ENCODE peak calls at places on chromosomes 6 and 20, in nine cellular contexts. O is KBM-7, L is stromal cell of bone marrow, R is NT2/D1, Z is fibroblast of lung, M is activated B cell treated with CpG ODN at 0.5 μM for 24 hours, N is GM06990, F is Caki2, D is SHP77. E is an unnamed sample.

GRCh38 chr6:136541395-136541794 is 8.8 kb downstream of the MAP7 start:
- DNase-seq in O (no peak), L (no peak), R (no peak), Z (no peak), M (no peak), N (no peak), F (no peak), D (no peak), E (no peak)

GRCh38 chr6:163231356-163232014 is 183.0 kb upstream of the QKI start:
- DNase-seq in O (no peak), L (no peak), R (no peak), Z (no peak), M (no peak), N (no peak), F (no peak), D (no peak), E (no peak)

GRCh38 chr6:155121699-155122098 is 126.6 kb downstream of the TIAM2 start:
- DNase-seq in O (no peak), L (no peak), R (no peak), Z (no peak), M (no peak), N (no peak), F (no peak), D (no peak), E (no peak)

GRCh38 chr6:142306736-142307135 is 4.9 kb downstream of the ADGRG6 start:
- DNase-seq in O (no peak), L (no peak), R (no peak), Z (no peak), M (no peak), N (no peak), F (no peak), D (no peak), E (no peak)

GRCh38 chr6:43699564-43700186 is 12.1 kb upstream of the MRPS18A start:
- DNase-seq in O (no peak), L (no peak), R (no peak), Z (peak; percentile 54), M (no peak), N (no peak), F (peak; percentile 71), D (no peak), E (no peak)

GRCh38 chr6:149137594-149137993 is 179.9 kb upstream of the TAB2 start:
- DNase-seq in O (no peak), L (no peak), R (no peak), Z (peak; percentile 38), M (no peak), N (no peak), F (no peak), D (no peak), E (no peak)

GRCh38 chr20:52031574-52032303 is 159.8 kb downstream of the ZFP64 start:
- DNase-seq in O (peak; percentile 20), L (peak; percentile 62), R (no peak), Z (peak; percentile 62), M (no peak), N (no peak), F (peak; percentile 49), D (no peak), E (no peak)

GRCh38 chr20:14406495-14406894 is 69.1 kb upstream of the FLRT3 start:
- DNase-seq in O (no peak), L (no peak), R (no peak), Z (peak; percentile 3), M (no peak), N (no peak), F (peak; percentile 76), D (no peak), E (no peak)

GRCh38 chr20:53749499-53749898 is 155.9 kb upstream of the ZNF217 start:
- DNase-seq in O (no peak), L (no peak), R (no peak), Z (no peak), M (no peak), N (no peak), F (no peak), D (no peak), E (no peak)

GRCh38 chr6:27577922-27578321 is 105.0 kb upstream of the ZNF184 start:
- DNase-seq in O (no peak), L (no peak), R (no peak), Z (no peak), M (no peak), N (no peak), F (no peak), D (no peak), E (no peak)

GRCh38 chr6:35905841-35906498 is 14.9 kb downstream of the SRPK1 start:
- DNase-seq in O (no peak), L (no peak), R (no peak), Z (no peak), M (no peak), N (no peak), F (no peak), D (no peak), E (no peak)

GRCh38 chr6:31663961-31664789 is 622 bp downstream of the GPANK1 start:
- DNase-seq in O (no peak), L (peak; percentile 55), R (no peak), Z (peak; percentile 75), M (no peak), N (no peak), F (peak; percentile 34), D (no peak), E (no peak)

GRCh38 chr6:128216917-128217316 is 303.5 kb downstream of the PTPRK start:
- DNase-seq in O (no peak), L (no peak), R (no peak), Z (no peak), M (no peak), N (no peak), F (no peak), D (no peak), E (no peak)

GRCh38 chr6:121620002-121620740 is 184.7 kb downstream of the GJA1 start:
- DNase-seq in O (no peak), L (no peak), R (peak; percentile 49), Z (no peak), M (no peak), N (no peak), F (no peak), D (no peak), E (no peak)

GRCh38 chr20:40462600-40462999 is 226.4 kb downstream of the MAFB start:
- DNase-seq in O (no peak), L (no peak), R (no peak), Z (no peak), M (no peak), N (no peak), F (no peak), D (no peak), E (no peak)

GRCh38 chr6:139134817-139135577 is at the start of gene HECA:
- DNase-seq in O (peak; percentile 92), L (peak; percentile 90), R (peak; percentile 72), Z (peak; percentile 97), M (peak; percentile 99), N (peak; percentile 87), F (peak; percentile 92), D (peak; percentile 84), E (peak; percentile 99)

GRCh38 chr6:53647437-53648094 is 18.0 kb downstream of the KLHL31 start:
- DNase-seq in O (peak; percentile 45), L (no peak), R (no peak), Z (peak; percentile 10), M (no peak), N (no peak), F (no peak), D (no peak), E (no peak)

GRCh38 chr6:54771968-54772367 is 74.6 kb upstream of the FAM83B start:
- DNase-seq in O (no peak), L (no peak), R (no peak), Z (no peak), M (no peak), N (no peak), F (no peak), D (no peak), E (no peak)

GRCh38 chr6:144646066-144646800 is 361.1 kb downstream of the UTRN start:
- DNase-seq in O (no peak), L (no peak), R (no peak), Z (no peak), M (no peak), N (no peak), F (peak; percentile 69), D (no peak), E (no peak)

GRCh38 chr20:47205577-47206123 is 150.8 kb downstream of the ZMYND8 start:
- DNase-seq in O (peak; percentile 19), L (peak; percentile 76), R (peak; percentile 61), Z (peak; percentile 83), M (peak; percentile 19), N (peak; percentile 60), F (no peak), D (peak; percentile 46), E (peak; percentile 70)

GRCh38 chr20:18543216-18543615 is 24.0 kb upstream of the SMIM26 start:
- DNase-seq in O (no peak), L (no peak), R (no peak), Z (no peak), M (no peak), N (no peak), F (no peak), D (no peak), E (no peak)

GRCh38 chr6:41498968-41499599 is 47.1 kb upstream of the FOXP4 start:
- DNase-seq in O (no peak), L (no peak), R (no peak), Z (no peak), M (no peak), N (no peak), F (no peak), D (no peak), E (no peak)

GRCh38 chr20:50054626-50055511 is 58.1 kb downstream of the UBE2V1 start:
- DNase-seq in O (no peak), L (no peak), R (no peak), Z (peak; percentile 55), M (no peak), N (no peak), F (peak; percentile 97), D (no peak), E (no peak)

GRCh38 chr6:139409026-139409425 is 34.6 kb upstream of the CITED2 start:
- DNase-seq in O (no peak), L (peak; percentile 49), R (no peak), Z (no peak), M (no peak), N (no peak), F (peak; percentile 39), D (no peak), E (no peak)

GRCh38 chr6:159151266-159151855 is 17.8 kb upstream of the FNDC1 start:
- DNase-seq in O (peak; percentile 85), L (peak; percentile 41), R (no peak), Z (peak; percentile 69), M (no peak), N (no peak), F (peak; percentile 18), D (peak; percentile 34), E (peak; percentile 71)

GRCh38 chr6:111809264-111809663 is 64.0 kb downstream of the FYN start:
- DNase-seq in O (no peak), L (no peak), R (no peak), Z (no peak), M (no peak), N (no peak), F (no peak), D (no peak), E (no peak)

E was measured in endothelial cell.